ENCODE peak calls at places on chromosomes 1 and 21, in five cellular contexts. D, T, U, N and G are unnamed samples.

GRCh38 chr21:43270800-43271261 is 102.0 kb downstream of the CRYAA start:
- DNase-seq in D (no peak), U (no peak), N (no peak), T (no peak), G (no peak)

GRCh38 chr1:53636621-53637171 is 102.3 kb downstream of the GLIS1 start:
- DNase-seq in T (no peak), U (peak; percentile 15), N (no peak), D (no peak), G (no peak)

GRCh38 chr1:239308701-239309333 is 77.6 kb upstream of the CHRM3 start:
- DNase-seq in U (peak; percentile 67), T (no peak), N (no peak), D (no peak), G (no peak)

GRCh38 chr1:225881081-225882007 is 836 bp downstream of the TMEM63A start:
- DNase-seq in N (peak; percentile 60), T (no peak), D (peak; percentile 74), U (peak; percentile 71), G (peak; percentile 37)

GRCh38 chr1:23196627-23197328 is 20.5 kb downstream of the HTR1D start:
- DNase-seq in T (no peak), N (peak; percentile 98), D (no peak), U (no peak), G (no peak)

GRCh38 chr1:205914730-205915129 is 28.5 kb downstream of the SLC26A9 start:
- DNase-seq in N (no peak), U (no peak), T (no peak), D (no peak), G (no peak)

GRCh38 chr21:15495965-15496364 is 233.8 kb upstream of the USP25 start:
- DNase-seq in U (no peak), T (no peak), D (no peak), N (peak; percentile 0), G (no peak)

GRCh38 chr21:45365608-45366241 is 39.2 kb upstream of the COL18A1 start:
- DNase-seq in T (no peak), U (no peak), N (peak; percentile 68), D (no peak), G (no peak)

GRCh38 chr1:32464191-32464715 is 619 bp upstream of the ZBTB8B start:
- DNase-seq in N (peak; percentile 4), U (no peak), T (no peak), D (no peak), G (no peak)

GRCh38 chr21:14737922-14738321 is 191.8 kb upstream of the SAMSN1 start:
- DNase-seq in D (peak; percentile 43), U (peak; percentile 31), T (no peak), N (peak; percentile 8), G (peak; percentile 45)

GRCh38 chr1:186681136-186681535 is 913 bp upstream of the PTGS2 start:
- DNase-seq in U (no peak), T (no peak), D (no peak), N (peak; percentile 6), G (no peak)

GRCh38 chr1:201013991-201014815 is 9.3 kb downstream of the KIF21B start:
- DNase-seq in T (no peak), N (no peak), D (no peak), U (no peak), G (no peak)

GRCh38 chr1:214377886-214378285 is 96.9 kb downstream of the SMYD2 start:
- DNase-seq in T (no peak), U (no peak), D (no peak), N (peak; percentile 80), G (peak; percentile 32)

GRCh38 chr1:207030522-207031009 is 2.0 kb downstream of the C1orf116 start:
- DNase-seq in N (no peak), T (no peak), U (no peak), D (no peak), G (no peak)

GRCh38 chr21:31798842-31799691 is 67.1 kb upstream of the SCAF4 start:
- DNase-seq in U (no peak), D (no peak), T (peak; percentile 83), N (peak; percentile 22), G (no peak)

GRCh38 chr1:203508463-203508862 is 14.5 kb downstream of the OPTC start:
- DNase-seq in T (no peak), N (no peak), U (no peak), D (no peak), G (no peak)

DNA sequence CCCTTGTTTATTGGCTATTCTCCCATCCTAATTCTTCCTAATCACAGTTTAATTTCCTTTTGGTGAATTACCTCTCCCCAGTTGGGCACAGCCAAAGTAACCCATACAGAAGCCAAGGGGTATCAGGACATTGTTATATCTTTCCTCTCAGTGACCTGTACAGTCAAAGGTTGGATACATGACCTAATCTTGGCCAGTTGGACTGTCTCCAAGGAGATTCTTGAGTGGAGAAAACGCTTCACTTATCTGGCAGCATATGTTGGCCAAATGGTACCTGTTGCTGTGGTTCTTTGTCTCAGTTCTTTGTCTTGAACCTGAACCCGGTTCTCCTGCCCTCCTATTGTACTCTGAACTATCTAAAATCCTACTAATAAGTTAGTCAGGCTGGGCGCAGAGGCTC is 15.3 kb upstream of the TBCE start:
- DNase-seq in N (no peak), D (no peak), T (no peak), U (no peak), G (no peak)
- TF ChIP-seq POLR2A in N (no peak), D (no peak), T (no peak), U (no peak), G (no peak)

DNA sequence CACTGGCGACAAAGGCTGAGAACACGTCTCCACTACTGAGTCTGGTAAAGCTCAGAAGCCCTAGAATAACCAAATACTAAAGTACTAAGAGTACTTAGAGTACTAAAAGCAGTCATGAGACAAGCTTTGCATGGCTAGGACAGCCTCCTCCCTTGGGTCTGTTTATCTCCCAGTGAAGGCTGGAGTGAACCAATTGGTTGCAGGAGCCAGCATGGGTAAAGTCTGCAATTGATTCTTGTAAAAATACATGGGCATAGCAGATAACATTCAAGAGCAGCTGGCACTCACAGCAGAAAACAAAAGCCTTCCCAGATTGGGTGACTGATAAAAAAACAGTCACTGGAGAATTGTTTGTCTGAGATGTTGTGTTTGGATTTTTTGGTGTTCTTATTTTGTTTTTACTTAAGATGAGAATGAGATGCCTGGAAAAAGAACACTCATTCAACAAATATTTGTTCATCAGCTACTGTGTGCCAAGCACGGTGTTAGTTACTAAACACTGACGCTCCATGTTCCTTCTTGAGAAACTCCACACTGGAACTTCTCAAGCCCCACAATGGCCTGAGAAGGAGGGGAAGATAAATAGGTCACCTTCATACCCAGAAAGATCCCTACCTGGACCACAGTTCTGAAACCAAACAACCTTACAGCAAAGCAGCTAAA is 3.7 kb downstream of the IRF6 start:
- DNase-seq in U (peak; percentile 59), N (no peak), T (no peak), D (no peak), G (peak; percentile 76)
- TF ChIP-seq POLR2A in U (no peak), N (no peak), T (no peak), D (no peak), G (no peak)

DNA sequence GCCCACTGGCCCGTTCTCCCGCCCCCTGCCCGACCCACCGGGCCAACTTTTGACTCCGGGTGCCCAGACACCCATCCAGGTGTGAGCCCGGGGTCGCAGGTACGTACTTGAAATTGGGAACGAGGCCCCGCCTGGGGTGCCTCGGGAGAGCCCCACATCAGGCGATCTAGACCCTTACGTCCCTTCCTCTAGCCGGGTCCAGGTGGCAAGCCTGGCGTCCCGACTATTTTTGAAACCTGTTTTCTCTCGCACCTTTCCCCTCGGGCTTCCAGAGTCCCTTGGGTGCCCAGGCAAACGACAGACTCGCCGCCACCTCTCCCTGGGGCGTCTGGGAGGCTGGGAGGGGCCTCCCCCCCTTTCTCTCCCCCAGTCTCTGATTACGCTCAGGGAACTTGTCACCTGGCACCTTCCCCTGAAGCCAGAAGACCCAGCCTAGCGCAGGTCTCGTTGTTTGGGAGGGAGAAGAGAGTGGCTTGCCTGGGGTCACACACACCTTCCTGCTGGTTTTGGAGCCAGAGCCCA is 898 bp downstream of the LDLRAP1 start:
- DNase-seq in D (no peak), N (no peak), T (no peak), U (peak; percentile 40), G (peak; percentile 19)
- TF ChIP-seq POLR2A in D (no peak), N (no peak), T (no peak), U (no peak), G (no peak)

DNA sequence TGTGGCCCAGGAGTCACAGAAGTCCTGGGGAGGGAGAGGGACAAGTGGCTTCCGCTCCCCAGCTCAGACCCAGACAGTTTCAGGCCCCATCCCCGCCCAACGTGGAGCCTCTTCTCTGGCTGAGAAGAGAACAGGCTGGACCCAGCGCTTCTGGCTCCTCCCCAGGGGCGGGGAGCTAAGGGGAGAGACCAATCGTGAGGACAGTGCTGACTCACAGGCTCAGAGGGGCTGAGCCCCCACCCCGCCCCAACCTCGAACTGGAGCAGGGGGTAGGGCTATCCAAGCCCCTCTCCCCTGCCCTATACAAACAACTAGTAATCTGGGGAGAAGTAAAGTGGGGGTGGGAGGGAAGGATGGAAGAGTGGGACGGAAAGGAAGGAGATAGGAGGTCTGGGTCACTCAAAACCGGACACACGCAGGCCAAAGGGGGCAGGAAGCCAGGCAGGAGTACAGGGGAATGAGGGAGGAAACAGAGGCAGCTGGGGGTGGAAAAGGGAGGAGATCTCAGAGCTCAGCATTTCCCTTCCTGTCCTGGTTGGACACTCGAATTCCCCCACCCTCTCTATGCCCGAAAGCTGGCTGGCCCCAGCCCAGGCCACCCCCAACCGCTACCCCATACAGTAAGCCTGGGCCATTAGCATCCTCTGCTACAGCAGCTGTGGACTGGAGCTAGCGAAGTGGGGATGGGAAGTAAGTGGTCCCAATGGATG is at the start of gene SHC1:
- DNase-seq in U (peak; percentile 83), D (peak; percentile 48), T (peak; percentile 97), N (peak; percentile 92), G (peak; percentile 94)
- TF ChIP-seq POLR2A in U (no peak), D (peak; percentile 79), T (peak; percentile 94), N (peak; percentile 94), G (peak; percentile 98)

GRCh38 chr1:30757196-30757949 is at the start of gene LAPTM5:
- DNase-seq in N (no peak), T (no peak), U (peak; percentile 48), D (peak; percentile 92), G (no peak)

GRCh38 chr1:30755746-30756145 is 1.8 kb downstream of the LAPTM5 start:
- DNase-seq in U (no peak), D (no peak), N (no peak), T (no peak), G (no peak)

GRCh38 chr1:30755334-30755733 is 2.2 kb downstream of the LAPTM5 start:
- DNase-seq in D (no peak), N (no peak), T (no peak), U (no peak), G (no peak)

GRCh38 chr1:30756206-30756544 is 1.4 kb downstream of the LAPTM5 start:
- DNase-seq in D (no peak), N (no peak), U (no peak), T (no peak), G (no peak)

GRCh38 chr1:30756545-30757195 is 904 bp downstream of the LAPTM5 start:
- DNase-seq in U (peak; percentile 58), N (peak; percentile 82), T (peak; percentile 93), D (peak; percentile 90), G (no peak)
- TF ChIP-seq POLR2A in U (no peak), N (no peak), T (no peak), D (peak; percentile 33), G (no peak)